ENCODE peak calls at places on chromosome 9, in ten cellular contexts. L is stimulated activated CD8-positive, alpha-beta memory T cell treated with anti-CD3 and anti-CD28 coated beads, Interleukin-4, amount 100 ng/mL, for 48 hours; O is cardiac muscle cell; P is heart left ventricle; E is amniotic stem cell; W is AG09319; Q is activated T-cell treated with anti-CD3 and anti-CD28 coated beads for 24 hours; U is NCI-H2171 treated with DMSO at 0.1 percent for 48 hours; H is AG08395; Y is heart right ventricle. T is an unnamed sample.

GRCh38 chr9:126053913-126054312 is 272.7 kb upstream of the MVB12B start:
- DNase-seq in L (no peak), O (no peak), P (no peak), E (no peak), W (no peak), Q (no peak), U (no peak), H (no peak), Y (no peak), T (no peak)

GRCh38 chr9:13139641-13140171 is 139.8 kb downstream of the MPDZ start:
- DNase-seq in L (no peak), O (no peak), P (no peak), E (peak), W (no peak), Q (no peak), U (no peak), H (peak), Y (no peak), T (peak)

GRCh38 chr9:29078063-29078660 is 1504.9 kb upstream of the C9orf72 start:
- DNase-seq in L (no peak), O (no peak), P (no peak), E (no peak), W (no peak), Q (no peak), U (no peak), H (no peak), Y (no peak), T (no peak)

GRCh38 chr9:136756836-136757235 is 1.2 kb downstream of the LCN8 start:
- DNase-seq in L (no peak), O (no peak), P (peak), E (no peak), W (no peak), Q (no peak), U (no peak), H (no peak), Y (no peak), T (no peak)

GRCh38 chr9:101469026-101469425 is 33.5 kb upstream of the ALDOB start:
- DNase-seq in L (no peak), O (no peak), P (no peak), E (no peak), W (no peak), Q (no peak), U (no peak), H (no peak), Y (no peak), T (no peak)

GRCh38 chr9:131608469-131609115 is 63.3 kb downstream of the PRRT1B start:
- DNase-seq in L (no peak), O (peak), P (peak), E (peak), W (peak), Q (no peak), U (no peak), H (peak), Y (peak), T (peak)

GRCh38 chr9:134284273-134284672 is 42.0 kb upstream of the RXRA start:
- DNase-seq in L (no peak), O (no peak), P (peak), E (no peak), W (no peak), Q (no peak), U (no peak), H (no peak), Y (peak), T (no peak)

GRCh38 chr9:16475257-16475656 is 395.2 kb downstream of the BNC2 start:
- DNase-seq in L (no peak), O (no peak), P (no peak), E (no peak), W (no peak), Q (no peak), U (no peak), H (no peak), Y (no peak), T (no peak)

GRCh38 chr9:70111042-70111602 is 67.5 kb downstream of the MAMDC2 start:
- DNase-seq in L (peak), O (peak), P (peak), E (peak), W (no peak), Q (peak), U (peak), H (peak), Y (peak), T (peak)

GRCh38 chr9:126733005-126733404 is 71.8 kb upstream of the ZBTB43 start:
- DNase-seq in L (no peak), O (no peak), P (no peak), E (no peak), W (no peak), Q (no peak), U (no peak), H (no peak), Y (no peak), T (no peak)

GRCh38 chr9:88322906-88323566 is 65.2 kb upstream of the SPIN1 start:
- DNase-seq in L (peak), O (no peak), P (no peak), E (no peak), W (no peak), Q (peak), U (no peak), H (peak), Y (peak), T (no peak)

T was measured in AG08396.